ENCODE peak calls at places on chromosome 17, in six cellular contexts. H is NT2/D1, S is heart left ventricle, N is adipocyte, J is neuronal stem cell, Z is right cardiac atrium. K is an unnamed sample.

GRCh38 chr17:44627513-44627912 is 28.8 kb upstream of the MEIOC start:
- DNase-seq in H (no peak), J (no peak), Z (no peak), S (no peak), N (no peak), K (no peak)

GRCh38 chr17:70100983-70101382 is 26.0 kb downstream of the KCNJ16 start:
- DNase-seq in Z (no peak), J (no peak), N (no peak), H (no peak), S (no peak), K (no peak)

GRCh38 chr17:27346228-27346899 is 52.5 kb downstream of the WSB1 start:
- DNase-seq in H (no peak), J (no peak), Z (no peak), N (peak; percentile 17), S (no peak), K (no peak)

GRCh38 chr17:13128676-13129075 is 110.8 kb upstream of the ELAC2 start:
- DNase-seq in N (no peak), J (no peak), Z (no peak), H (no peak), S (no peak), K (no peak)

GRCh38 chr17:39099686-39100293 is 51.6 kb downstream of the PLXDC1 start:
- DNase-seq in J (no peak), N (peak; percentile 65), H (no peak), S (peak; percentile 88), Z (peak; percentile 68), K (no peak)

GRCh38 chr17:59756236-59756818 is 48.9 kb downstream of the VMP1 start:
- DNase-seq in N (peak; percentile 70), Z (no peak), S (no peak), H (no peak), J (no peak), K (no peak)

GRCh38 chr17:14918540-14918939 is 346.6 kb downstream of the PMP22 start:
- DNase-seq in J (no peak), S (no peak), Z (no peak), N (peak; percentile 57), H (no peak), K (no peak)

GRCh38 chr17:58327363-58328194 is 1.0 kb downstream of the TSPOAP1 start:
- DNase-seq in H (no peak), S (peak; percentile 15), N (no peak), J (no peak), Z (no peak), K (no peak)

GRCh38 chr17:17877548-17878358 is 41.0 kb upstream of the SREBF1 start:
- DNase-seq in N (peak; percentile 89), H (peak; percentile 68), Z (peak; percentile 88), S (peak; percentile 90), J (peak; percentile 63), K (no peak)

GRCh38 chr17:69763503-69763902 is 311.5 kb upstream of the KCNJ16 start:
- DNase-seq in J (no peak), S (no peak), H (no peak), Z (no peak), N (peak; percentile 47), K (no peak)

GRCh38 chr17:82745524-82745923 is 6.3 kb upstream of the TBCD start:
- DNase-seq in Z (no peak), N (no peak), H (no peak), J (no peak), S (no peak), K (no peak)

GRCh38 chr17:39548494-39548893 is 59.2 kb downstream of the NEUROD2 start:
- DNase-seq in S (peak; percentile 66), N (peak; percentile 65), Z (peak; percentile 44), J (no peak), H (no peak), K (no peak)

GRCh38 chr17:31269597-31269996 is 27.4 kb downstream of the OMG start:
- DNase-seq in Z (no peak), J (no peak), H (peak; percentile 55), S (peak; percentile 25), N (peak; percentile 86), K (no peak)

DNA sequence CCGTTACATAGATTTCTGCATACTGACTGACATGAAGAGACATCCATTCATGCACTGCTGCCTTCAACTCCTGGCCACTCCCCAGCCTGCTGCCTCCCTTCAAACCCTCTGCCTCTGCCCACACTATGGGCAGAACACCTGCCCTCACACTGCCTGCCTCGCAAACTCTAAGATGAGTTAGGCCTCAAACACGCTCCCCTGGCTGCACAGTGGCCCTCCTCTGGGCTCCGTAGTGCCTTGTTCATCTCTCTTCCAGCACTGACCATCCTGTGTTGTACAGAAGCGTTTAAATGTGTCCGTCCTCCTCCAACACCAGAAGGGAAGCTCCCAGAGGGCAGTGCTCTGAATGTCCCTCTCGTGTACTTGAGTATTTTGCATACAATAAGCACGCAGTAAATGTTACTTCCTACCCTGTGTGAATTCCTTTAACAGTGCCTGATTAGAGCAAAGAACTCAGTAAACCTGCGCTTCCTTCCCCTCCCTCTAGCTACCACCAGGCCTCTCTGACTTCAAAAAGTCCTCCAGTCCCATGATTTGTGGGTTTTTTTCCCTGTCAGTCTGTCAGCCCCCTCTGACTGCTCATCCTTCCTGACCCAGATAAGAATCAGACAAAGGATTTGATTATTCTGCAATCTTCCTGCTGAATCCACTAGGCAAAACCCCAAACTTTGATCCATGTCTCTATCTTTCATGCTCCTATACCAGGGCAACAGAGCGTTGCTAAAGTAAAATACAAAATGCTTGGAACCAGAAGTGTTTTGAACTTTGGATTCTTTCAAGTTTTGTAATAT is 3.9 kb downstream of the DHX33 start:
- DNase-seq in S (no peak), N (no peak), Z (no peak), H (no peak), J (no peak), K (no peak)
- H3K27me3 ChIP-seq in S (no peaks in the 10 kb centered on the region), N (no peaks in the 10 kb centered on the region), Z (no peaks in the 10 kb centered on the region), H (no peaks in the 10 kb centered on the region), J (no peaks in the 10 kb centered on the region), K (no peaks in the 10 kb centered on the region)

GRCh38 chr17:6910987-6911603 is 79.6 kb upstream of the TEKT1 start:
- DNase-seq in S (no peak), H (no peak), Z (no peak), N (peak; percentile 89), J (no peak), K (no peak)

GRCh38 chr17:6914711-6915110 is 81.1 kb upstream of the ALOX12 start:
- DNase-seq in H (no peak), N (no peak), Z (no peak), J (no peak), S (no peak), K (no peak)

GRCh38 chr17:6915620-6916019 is 80.2 kb upstream of the ALOX12 start:
- DNase-seq in J (no peak), Z (no peak), H (no peak), N (no peak), S (no peak), K (no peak)

GRCh38 chr17:6912110-6913051 is 80.9 kb upstream of the TEKT1 start:
- DNase-seq in Z (no peak), S (no peak), N (no peak), J (no peak), H (no peak), K (no peak)

DNA sequence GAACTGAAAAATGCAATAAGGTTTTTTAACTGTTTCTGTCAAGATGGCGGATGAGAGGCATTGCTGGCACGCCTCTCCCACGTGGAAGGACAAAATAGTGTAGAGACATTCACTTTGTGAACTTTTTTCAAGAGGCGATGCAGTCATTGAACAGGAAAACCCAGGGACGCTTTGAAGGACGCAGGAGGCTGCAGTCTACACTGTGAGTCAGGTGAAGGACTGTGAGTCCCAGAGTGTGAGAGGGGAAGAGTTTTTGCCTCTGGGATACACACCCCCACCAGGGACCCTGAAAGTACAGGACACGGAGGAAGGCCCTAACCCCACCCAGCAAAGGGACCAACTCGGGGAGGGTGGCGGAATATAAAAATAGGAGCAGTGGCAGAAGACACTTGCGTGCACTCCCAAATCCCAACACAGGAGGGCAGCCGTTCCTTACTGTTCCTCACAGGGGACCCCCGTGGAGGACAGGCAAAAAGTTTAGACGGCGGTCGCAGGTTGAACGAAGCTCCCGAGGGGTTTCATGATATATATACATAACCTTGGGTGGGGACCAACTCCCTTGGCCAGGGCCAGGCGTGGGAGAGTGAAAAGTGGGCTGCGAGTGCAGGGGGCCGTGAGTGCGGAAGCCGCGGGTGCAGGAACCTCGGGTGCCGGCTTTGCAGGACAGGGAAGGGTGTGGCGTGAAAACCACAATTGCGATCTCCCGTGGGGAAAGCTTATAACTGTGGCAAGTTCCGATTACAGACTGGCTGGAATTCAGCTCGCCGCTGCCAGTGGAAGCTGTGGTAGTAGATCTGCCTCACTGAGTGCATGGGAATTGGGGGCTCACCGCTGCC is 82.0 kb upstream of the ALOX12 start:
- DNase-seq in N (peak; percentile 86), J (peak; percentile 30), Z (peak; percentile 78), H (peak; percentile 20), S (peak; percentile 75), K (peak; percentile 79)
- H3K27me3 ChIP-seq in N (no peaks in the 10 kb centered on the region), J (peaks cover 15% of the 10 kb centered on the region), Z (no peaks in the 10 kb centered on the region), H (no peaks in the 10 kb centered on the region), S (no peaks in the 10 kb centered on the region), K (no peaks in the 10 kb centered on the region)

GRCh38 chr17:74851612-74852236 is 8.0 kb downstream of the GRIN2C start:
- DNase-seq in H (no peak), N (no peak), S (no peak), Z (no peak), J (no peak), K (no peak)

GRCh38 chr17:74853048-74853397 is 6.7 kb downstream of the GRIN2C start:
- DNase-seq in H (no peak), N (no peak), Z (no peak), S (no peak), J (no peak), K (no peak)

GRCh38 chr17:74853669-74854068 is 6.0 kb downstream of the GRIN2C start:
- DNase-seq in S (no peak), J (no peak), N (no peak), Z (no peak), H (no peak), K (no peak)

GRCh38 chr17:74850914-74851313 is 8.8 kb downstream of the GRIN2C start:
- DNase-seq in Z (no peak), H (no peak), N (no peak), S (no peak), J (no peak), K (no peak)

GRCh38 chr17:74852237-74853047 is 7.2 kb downstream of the GRIN2C start:
- DNase-seq in J (peak; percentile 80), Z (no peak), S (no peak), N (peak; percentile 32), H (peak; percentile 72), K (peak; percentile 54)
- H3K27me3 ChIP-seq in J (peaks cover 73% of the 10 kb centered on the region), Z (no peaks in the 10 kb centered on the region), S (peaks cover 31% of the 10 kb centered on the region), N (peaks cover 64% of the 10 kb centered on the region), H (peaks cover 91% of the 10 kb centered on the region), K (peaks cover 54% of the 10 kb centered on the region)

GRCh38 chr17:80466188-80466705 is 10.2 kb downstream of the NPTX1 start:
- DNase-seq in H (no peak), J (no peak), S (no peak), N (no peak), Z (no peak), K (no peak)
- H3K27me3 ChIP-seq in H (peaks cover 19% of the 10 kb centered on the region), J (peaks cover 89% of the 10 kb centered on the region), S (peaks cover 6% of the 10 kb centered on the region), N (peaks cover 74% of the 10 kb centered on the region), Z (no peaks in the 10 kb centered on the region), K (peaks cover 47% of the 10 kb centered on the region)

DNA sequence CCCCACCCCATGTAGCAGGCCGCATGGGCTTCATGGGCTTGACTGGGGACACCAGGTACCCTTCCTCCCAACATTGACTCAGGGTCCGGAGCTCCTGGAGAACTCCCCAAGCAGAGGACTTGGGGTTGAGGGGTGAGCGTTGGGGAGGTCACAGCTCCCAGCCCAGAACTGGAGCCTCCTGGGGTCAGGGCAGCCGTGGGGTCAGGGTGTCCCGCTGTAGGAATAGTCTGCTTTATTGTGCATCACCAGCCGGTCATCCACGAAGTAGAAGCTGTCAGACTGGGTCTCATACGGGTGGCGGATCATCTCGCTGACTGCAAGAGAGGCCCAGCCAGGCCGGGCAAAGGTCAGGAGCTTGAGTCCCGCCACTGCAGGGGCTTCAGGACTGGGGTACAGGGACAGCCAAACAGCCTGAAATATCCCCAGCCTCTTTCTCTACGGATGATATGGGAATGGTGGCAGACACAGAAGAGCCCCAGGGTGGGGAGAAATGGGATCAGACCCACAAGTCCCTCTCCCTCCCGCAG is 5.3 kb downstream of the UNC119 start:
- DNase-seq in Z (no peak), N (no peak), H (no peak), J (no peak), S (no peak), K (no peak)
- H3K27me3 ChIP-seq in Z (no peaks in the 10 kb centered on the region), N (no peaks in the 10 kb centered on the region), H (no peaks in the 10 kb centered on the region), J (no peaks in the 10 kb centered on the region), S (no peaks in the 10 kb centered on the region), K (no peaks in the 10 kb centered on the region)

K was measured in CD4-positive, alpha-beta T cell.